ENCODE peak calls at places on chromosomes 11 and 22, in four cellular contexts. N, A, J and R are unnamed samples.

GRCh38 chr22:33766056-33766455 is 154.2 kb downstream of the LARGE1 start:
- DNase-seq in N (no peak), A (no peak), J (no peak), R (no peak)

GRCh38 chr11:119352857-119353260 is 6.4 kb upstream of the MFRP start:
- DNase-seq in N (peak; percentile 20), A (no peak), J (peak; percentile 60), R (no peak)

GRCh38 chr11:120523196-120523595 is 11.6 kb downstream of the GRIK4 start:
- DNase-seq in N (no peak), A (no peak), J (peak; percentile 37), R (no peak)

GRCh38 chr11:133985981-133986380 is 29.2 kb upstream of the IGSF9B start:
- DNase-seq in N (no peak), A (no peak), J (no peak), R (no peak)

GRCh38 chr22:24201681-24202590 is 20.6 kb downstream of the SUSD2 start:
- DNase-seq in N (no peak), A (no peak), J (no peak), R (no peak)

GRCh38 chr22:26656896-26657851 is at the start of gene MIAT:
- DNase-seq in N (peak; percentile 23), A (no peak), J (no peak), R (no peak)

GRCh38 chr11:79957702-79958101 is 516.9 kb upstream of the TENM4 start:
- DNase-seq in N (no peak), A (no peak), J (no peak), R (no peak)

GRCh38 chr11:69101100-69101791 is 52.5 kb downstream of the TPCN2 start:
- DNase-seq in N (peak; percentile 69), A (peak; percentile 68), J (peak; percentile 72), R (peak; percentile 61)

GRCh38 chr11:47672283-47672730 is 29.9 kb upstream of the MTCH2 start:
- DNase-seq in N (peak; percentile 41), A (peak; percentile 30), J (no peak), R (no peak)

GRCh38 chr11:34223021-34223813 is 117.8 kb downstream of the NAT10 start:
- DNase-seq in N (peak; percentile 80), A (peak; percentile 83), J (peak; percentile 35), R (peak; percentile 72)

DNA sequence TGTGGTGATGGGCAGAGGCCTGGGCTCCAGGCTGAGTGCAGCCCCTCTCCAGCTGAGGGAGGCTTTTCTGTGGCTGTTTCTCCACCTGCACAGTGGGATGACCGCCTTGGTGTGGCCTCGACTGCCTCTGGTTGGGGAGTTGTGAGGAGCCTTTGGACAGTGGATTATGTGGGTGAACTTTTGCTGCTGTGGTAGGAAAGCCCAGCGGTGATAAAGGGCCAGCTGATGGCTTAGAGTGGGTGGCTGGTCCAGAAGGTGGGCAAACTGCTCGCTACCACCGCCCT is 1.4 kb upstream of the ESRRA start:
- DNase-seq in N (no peak), A (no peak), J (no peak), R (no peak)
- TF ChIP-seq CTCF in N (no peak), A (no peak), J (no peak), R (no peak)

DNA sequence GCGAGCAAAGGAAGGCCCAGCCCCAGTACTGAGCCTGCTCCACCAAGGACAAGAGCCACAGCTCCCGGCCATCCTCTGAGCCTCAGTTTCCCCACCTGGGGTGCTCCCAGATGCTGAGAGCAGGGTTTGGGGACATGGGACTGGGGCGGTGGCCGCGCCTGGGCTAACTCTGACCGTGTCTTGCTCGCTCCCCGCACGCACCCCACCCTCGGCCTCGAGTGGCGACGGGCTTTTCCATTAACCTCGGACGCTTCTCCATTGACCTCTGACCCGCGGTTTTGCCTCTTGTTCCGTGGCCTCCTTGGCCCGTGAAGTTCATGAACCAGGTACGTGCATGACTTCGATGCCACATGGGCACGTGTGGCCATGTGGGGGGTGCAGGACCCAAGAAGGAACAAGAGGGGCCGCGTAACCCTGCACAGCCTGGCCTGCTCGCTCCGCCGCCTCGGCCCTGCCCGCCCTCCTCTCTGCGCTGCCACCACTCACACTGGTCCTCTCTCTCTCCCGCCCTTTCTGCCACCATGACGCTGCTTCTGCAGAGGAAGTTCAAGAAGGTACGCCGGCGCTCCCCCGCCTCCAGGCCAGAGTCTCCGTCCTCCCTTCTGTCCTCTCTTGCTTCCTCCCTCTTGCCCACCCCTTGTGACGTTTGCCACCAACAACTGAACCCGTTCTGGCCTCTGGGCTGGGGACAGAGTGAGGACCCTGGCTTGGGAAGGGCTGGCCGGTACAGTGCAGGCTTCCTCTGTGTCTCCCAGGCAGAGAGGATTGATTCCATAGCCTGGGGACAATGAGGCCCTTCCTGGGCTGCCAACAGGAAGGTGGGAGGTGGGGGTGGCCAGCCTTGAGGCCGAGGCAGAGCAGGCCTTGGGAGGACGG is 6.9 kb downstream of the TNNT3 start:
- DNase-seq in N (no peak), A (no peak), J (no peak), R (no peak)
- H3K4me3 ChIP-seq in N (no peak overlapping the region), A (no peak overlapping the region), J (no peak overlapping the region), R (no peak overlapping the region)

DNA sequence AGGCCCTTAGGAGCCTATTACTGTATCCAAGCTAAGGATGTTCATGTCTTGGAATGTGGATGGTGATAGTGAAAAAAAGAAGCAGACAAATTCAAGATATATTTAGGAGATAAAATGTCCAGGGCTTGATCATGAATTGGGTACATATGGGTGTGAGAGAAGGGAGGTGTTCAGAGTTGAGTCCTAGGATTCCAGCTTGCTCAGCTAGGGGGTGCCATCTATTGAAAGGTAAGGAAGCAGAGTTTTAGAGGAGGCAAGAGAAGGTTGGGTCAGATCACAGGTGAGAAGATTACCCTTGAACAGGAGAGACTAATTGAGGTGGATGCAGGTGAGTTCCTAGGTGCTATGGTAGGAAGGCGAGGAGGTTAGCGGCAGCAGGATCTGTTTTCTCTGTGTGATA is 60.5 kb downstream of the GRAMD1B start:
- DNase-seq in N (no peak), A (no peak), J (no peak), R (no peak)
- TF ChIP-seq CTCF in N (no peak), A (no peak), J (no peak), R (no peak)

DNA sequence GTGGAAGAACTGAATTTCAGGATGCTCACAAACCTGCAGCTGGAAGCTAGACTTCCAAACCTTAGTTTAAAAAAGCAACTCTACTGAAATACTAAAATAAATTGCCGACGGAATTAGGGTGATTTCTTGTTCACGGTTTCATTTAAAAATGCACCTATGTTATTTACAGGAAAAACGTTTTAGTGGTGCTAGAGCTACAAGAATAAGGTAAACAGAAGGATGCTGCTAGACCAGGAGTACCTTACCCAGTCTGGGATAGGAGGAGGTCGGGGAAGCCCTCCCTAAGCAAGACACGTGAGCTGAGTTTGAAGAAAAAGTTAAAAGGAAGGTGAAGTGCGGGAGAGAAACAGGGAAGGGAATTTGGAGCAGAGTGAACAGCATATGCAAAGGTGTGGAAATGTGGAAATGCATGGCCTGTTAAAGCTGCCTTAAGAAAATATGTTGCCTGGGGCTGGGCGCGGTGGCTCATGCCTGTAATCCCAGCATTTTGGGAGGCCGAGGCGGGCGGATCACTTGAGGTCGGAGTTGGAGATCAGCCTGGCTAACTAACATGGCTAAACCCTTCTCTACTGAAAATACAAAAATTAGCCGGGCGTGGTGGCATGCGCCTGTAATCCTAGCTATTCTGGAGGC is 1.4 kb upstream of the FTH1 start:
- DNase-seq in N (no peak), A (no peak), J (peak; percentile 31), R (no peak)
- H3K4me3 ChIP-seq in N (peak overlapping the region; percentile 98), A (peak overlapping the region; percentile 87), J (peak overlapping the region; percentile 71), R (peak overlapping the region; percentile 100)